ENCODE peak calls at places on chromosomes 2 and 18, in five cellular contexts. A is SJSA1, N is neuronal stem cell, I is endodermal cell, J is ascending aorta. B is an unnamed sample.

GRCh38 chr2:96090527-96090926 is 25.8 kb downstream of the ADRA2B start:
- DNase-seq in A (no peak), N (no peak), I (no peak), J (no peak), B (no peak)

GRCh38 chr2:27485496-27485895 is 4.0 kb downstream of the IFT172 start:
- DNase-seq in A (no peak), N (no peak), I (no peak), J (no peak), B (no peak)

GRCh38 chr2:231250146-231250545 is 51.7 kb downstream of the ARMC9 start:
- DNase-seq in A (no peak), N (no peak), I (no peak), J (no peak), B (no peak)

GRCh38 chr2:121159291-121160144 is 125.5 kb downstream of the TFCP2L1 start:
- DNase-seq in A (no peak), N (no peak), I (no peak), J (no peak), B (no peak)

GRCh38 chr2:64652231-64653173 is 1.2 kb downstream of the SERTAD2 start:
- DNase-seq in A (no peak), N (no peak), I (peak; percentile 73), J (no peak), B (no peak)

GRCh38 chr18:45518770-45519169 is 96.5 kb upstream of the SLC14A2 start:
- DNase-seq in A (no peak), N (no peak), I (no peak), J (no peak), B (no peak)

GRCh38 chr2:134845719-134846118 is 7.3 kb downstream of the ACMSD start:
- DNase-seq in A (no peak), N (no peak), I (no peak), J (no peak), B (no peak)

GRCh38 chr2:20148841-20149702 is 75.9 kb downstream of the SDC1 start:
- DNase-seq in A (peak; percentile 69), N (peak; percentile 32), I (no peak), J (no peak), B (no peak)

GRCh38 chr18:62131305-62131909 is 55.4 kb downstream of the PIGN start:
- DNase-seq in A (peak; percentile 66), N (peak; percentile 58), I (peak; percentile 81), J (no peak), B (peak; percentile 66)

GRCh38 chr2:37683926-37684780 is 12.7 kb upstream of the CDC42EP3 start:
- DNase-seq in A (no peak), N (no peak), I (no peak), J (no peak), B (no peak)

GRCh38 chr2:217804786-217805678 is 197.8 kb downstream of the TNS1 start:
- DNase-seq in A (no peak), N (no peak), I (no peak), J (no peak), B (no peak)

GRCh38 chr18:6056171-6056932 is 161.0 kb upstream of the TMEM200C start:
- DNase-seq in A (peak; percentile 75), N (peak; percentile 11), I (no peak), J (no peak), B (no peak)

GRCh38 chr2:69149631-69150215 is 136.7 kb downstream of the ANTXR1 start:
- DNase-seq in A (no peak), N (peak; percentile 23), I (peak; percentile 90), J (no peak), B (peak; percentile 41)

GRCh38 chr2:152354069-152354755 is 19.2 kb downstream of the FMNL2 start:
- DNase-seq in A (no peak), N (no peak), I (no peak), J (no peak), B (no peak)

GRCh38 chr2:148525130-148525529 is 119.4 kb upstream of the EPC2 start:
- DNase-seq in A (no peak), N (no peak), I (no peak), J (no peak), B (no peak)

GRCh38 chr2:214361116-214361515 is 49.7 kb upstream of the VWC2L start:
- DNase-seq in A (no peak), N (no peak), I (no peak), J (no peak), B (no peak)

GRCh38 chr2:28160986-28161425 is 231.7 kb upstream of the FOSL2 start:
- DNase-seq in A (no peak), N (no peak), I (no peak), J (no peak), B (no peak)

GRCh38 chr2:166193446-166193845 is 65.6 kb upstream of the SCN1A start:
- DNase-seq in A (no peak), N (no peak), I (no peak), J (no peak), B (no peak)

GRCh38 chr2:199603748-199604291 is 146.1 kb upstream of the SATB2 start:
- DNase-seq in A (no peak), N (no peak), I (peak; percentile 70), J (no peak), B (no peak)

GRCh38 chr2:227623225-227623624 is 5.9 kb downstream of the SCYGR4 start:
- DNase-seq in A (no peak), N (no peak), I (no peak), J (no peak), B (no peak)

GRCh38 chr2:19439081-19439480 is 80.7 kb upstream of the OSR1 start:
- DNase-seq in A (no peak), N (no peak), I (no peak), J (no peak), B (no peak)

GRCh38 chr2:176599796-176600485 is 330.7 kb downstream of the MTX2 start:
- DNase-seq in A (no peak), N (no peak), I (peak; percentile 60), J (no peak), B (no peak)

GRCh38 chr2:28327963-28328922 is 64.4 kb upstream of the FOSL2 start:
- DNase-seq in A (no peak), N (no peak), I (peak; percentile 18), J (no peak), B (no peak)

GRCh38 chr2:204260162-204260877 is 285.0 kb upstream of the PARD3B start:
- DNase-seq in A (peak; percentile 75), N (peak; percentile 85), I (peak; percentile 91), J (peak; percentile 12), B (peak; percentile 15)

GRCh38 chr2:128362889-128363228 is 44.2 kb upstream of the HS6ST1 start:
- DNase-seq in A (peak; percentile 98), N (peak; percentile 79), I (peak; percentile 94), J (no peak), B (no peak)

GRCh38 chr2:56898986-56899385 is 715.2 kb downstream of the CCDC85A start:
- DNase-seq in A (no peak), N (no peak), I (no peak), J (no peak), B (no peak)

GRCh38 chr18:55868909-55869308 is 280.9 kb upstream of the TCF4 start:
- DNase-seq in A (no peak), N (no peak), I (no peak), J (no peak), B (no peak)

DNA sequence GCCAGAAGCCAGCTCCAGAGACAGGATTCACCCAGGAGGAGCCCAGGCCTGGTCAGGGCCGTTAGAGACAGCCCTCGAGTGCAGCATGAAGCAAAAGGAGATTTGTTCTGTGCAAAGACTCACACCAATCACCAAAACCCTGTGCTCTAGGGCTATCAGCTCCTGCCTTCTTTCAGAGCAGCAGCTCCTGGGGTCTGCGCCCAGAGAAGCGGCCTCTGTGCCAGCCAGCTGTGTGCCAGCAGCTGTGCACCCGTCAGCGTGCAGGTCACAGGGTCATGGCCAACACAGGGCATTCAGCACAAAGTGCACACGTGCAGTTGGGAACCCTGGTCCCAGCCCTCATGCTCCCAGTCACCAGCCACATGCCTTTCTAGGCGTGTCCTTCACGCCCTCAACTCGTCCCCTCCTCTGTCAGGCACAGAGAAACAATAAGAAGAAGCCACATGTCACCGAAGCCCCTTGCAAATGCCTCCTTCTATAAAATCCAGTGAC is 49.3 kb downstream of the ZNF516 start:
- DNase-seq in A (no peak), N (no peak), I (peak; percentile 39), J (no peak), B (no peak)
- H3K4me3 ChIP-seq in A (no peak overlapping the region), N (no peak overlapping the region), I (no peak overlapping the region), J (no peak overlapping the region), B (no peak overlapping the region)

GRCh38 chr2:84537251-84537650 is 21.0 kb downstream of the DNAH6 start:
- DNase-seq in A (no peak), N (no peak), I (no peak), J (no peak), B (no peak)
- H3K4me1 ChIP-seq in A (no peaks in the 10 kb centered on the region), N (no peaks in the 10 kb centered on the region), I (peaks cover 5% of the 10 kb centered on the region), J (no peaks in the 10 kb centered on the region), B (no peaks in the 10 kb centered on the region)

GRCh38 chr2:73174941-73175662 is 27.3 kb upstream of the NOTO start:
- DNase-seq in A (no peak), N (no peak), I (no peak), J (no peak), B (no peak)

GRCh38 chr2:73176881-73177644 is 25.3 kb upstream of the NOTO start:
- DNase-seq in A (peak; percentile 91), N (peak; percentile 87), I (peak; percentile 94), J (peak; percentile 51), B (peak; percentile 92)

GRCh38 chr2:73176205-73176880 is 26.0 kb upstream of the NOTO start:
- DNase-seq in A (no peak), N (no peak), I (peak; percentile 85), J (no peak), B (peak; percentile 18)

GRCh38 chr2:73174244-73174643 is 28.1 kb upstream of the NOTO start:
- DNase-seq in A (no peak), N (no peak), I (no peak), J (no peak), B (no peak)

DNA sequence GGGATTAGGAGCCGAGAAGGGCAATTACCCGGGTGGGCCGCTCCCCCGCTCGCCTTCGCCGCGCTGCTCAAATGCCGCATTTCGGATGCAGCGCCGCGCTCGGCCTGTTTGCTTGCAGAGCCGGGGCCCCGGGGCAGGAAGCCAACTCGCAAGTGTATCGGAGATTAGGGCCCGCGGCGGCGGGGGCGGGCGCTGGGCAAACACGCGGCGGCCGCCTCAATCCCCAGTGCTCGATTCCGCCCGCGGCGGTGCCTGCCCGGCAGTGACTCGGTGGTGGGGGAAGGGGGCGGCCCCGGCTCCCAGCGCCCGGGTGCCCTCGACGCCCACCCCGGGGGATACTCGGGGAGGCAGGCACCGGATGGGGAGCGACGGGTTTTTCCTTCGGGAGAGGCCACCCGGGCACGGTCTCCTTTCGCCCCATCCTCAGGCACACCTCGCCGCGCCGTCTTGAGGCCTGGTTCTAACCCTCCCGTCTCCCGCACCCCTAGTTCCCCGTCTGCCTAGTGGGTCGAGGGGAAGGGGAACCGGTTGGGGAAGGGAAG is 26.6 kb upstream of the NOTO start:
- DNase-seq in A (peak; percentile 63), N (peak; percentile 54), I (peak; percentile 88), J (no peak), B (peak; percentile 84)
- H3K4me3 ChIP-seq in A (peak overlapping the region; percentile 7), N (no peak overlapping the region), I (peak overlapping the region; percentile 91), J (peak overlapping the region; percentile 83), B (peak overlapping the region; percentile 61)

GRCh38 chr2:237210763-237211162 is 125.1 kb downstream of the COPS8 start:
- DNase-seq in A (no peak), N (no peak), I (peak; percentile 78), J (no peak), B (no peak)
- H3K4me1 ChIP-seq in A (peaks cover 32% of the 10 kb centered on the region), N (no peaks in the 10 kb centered on the region), I (no peaks in the 10 kb centered on the region), J (peaks cover 8% of the 10 kb centered on the region), B (peaks cover 14% of the 10 kb centered on the region)

GRCh38 chr2:160408205-160408561 is 85.4 kb downstream of the RBMS1 start:
- DNase-seq in A (no peak), N (no peak), I (no peak), J (no peak), B (no peak)
- H3K4me3 ChIP-seq in A (peak overlapping the region; percentile 93), N (peak overlapping the region; percentile 61), I (peak overlapping the region; percentile 83), J (peak overlapping the region; percentile 99), B (peak overlapping the region; percentile 83)